ENCODE peak calls at places on chromosomes 1 and 21, in four cellular contexts. A is CD4-positive, CD25-positive, alpha-beta regulatory T cell; N is H9; P is activated T-cell treated with anti-CD3 and anti-CD28 coated beads for 24 hours. B is an unnamed sample.

GRCh38 chr1:181451661-181452060 is 31.7 kb upstream of the CACNA1E start:
- DNase-seq in A (no peak), N (no peak), P (no peak), B (no peak)

GRCh38 chr1:29973406-29973805 is 737.1 kb downstream of the PTPRU start:
- DNase-seq in A (no peak), N (peak), P (no peak), B (no peak)

GRCh38 chr1:17841944-17842343 is 86.8 kb downstream of the ACTL8 start:
- DNase-seq in A (no peak), N (no peak), P (no peak), B (no peak)

GRCh38 chr1:6128276-6129081 is 51.6 kb downstream of the CHD5 start:
- DNase-seq in A (no peak), N (no peak), P (no peak), B (no peak)

GRCh38 chr1:51624851-51625250 is 8.0 kb downstream of the OSBPL9 start:
- DNase-seq in A (no peak), N (no peak), P (no peak), B (no peak)

GRCh38 chr1:40848530-40849189 is 13.5 kb downstream of the CITED4 start:
- DNase-seq in A (no peak), N (peak), P (no peak), B (no peak)

GRCh38 chr21:38790038-38790437 is 15.7 kb upstream of the ETS2 start:
- DNase-seq in A (no peak), N (no peak), P (no peak), B (no peak)

GRCh38 chr1:153573351-153573750 is 7.7 kb upstream of the S100A2 start:
- DNase-seq in A (no peak), N (no peak), P (no peak), B (no peak)

GRCh38 chr1:911875-912739 is 11.6 kb upstream of the SAMD11 start:
- DNase-seq in A (no peak), N (no peak), P (no peak), B (peak)

GRCh38 chr1:111448918-111449702 is at the start of the genes ATP5PB and WDR77:
- DNase-seq in A (peak), N (peak), P (peak), B (peak)

GRCh38 chr1:33346921-33347649 is 26.2 kb upstream of the A3GALT2 start:
- DNase-seq in A (peak), N (no peak), P (no peak), B (no peak)

GRCh38 chr1:61692155-61692783 is 32.7 kb downstream of the TM2D1 start:
- DNase-seq in A (no peak), N (no peak), P (no peak), B (no peak)

GRCh38 chr1:84892657-84893618 is at the start of gene LPAR3:
- DNase-seq in A (peak), N (peak), P (no peak), B (peak)

GRCh38 chr1:25765910-25766645 is 33.9 kb upstream of the SELENON start:
- DNase-seq in A (no peak), N (no peak), P (no peak), B (no peak)

GRCh38 chr1:90707363-90707710 is 9.8 kb downstream of the BARHL2 start:
- DNase-seq in A (no peak), N (peak), P (no peak), B (no peak)

GRCh38 chr1:147625274-147625986 is 44.9 kb downstream of the ACP6 start:
- DNase-seq in A (no peak), N (no peak), P (no peak), B (no peak)

GRCh38 chr1:228334226-228334935 is 72.3 kb downstream of the TRIM11 start:
- DNase-seq in A (no peak), N (peak), P (no peak), B (peak)

GRCh38 chr1:224042557-224043118 is 71.3 kb upstream of the FBXO28 start:
- DNase-seq in A (no peak), N (no peak), P (no peak), B (no peak)

GRCh38 chr1:21939650-21940374 is 2.7 kb upstream of the HSPG2 start:
- DNase-seq in A (no peak), N (no peak), P (no peak), B (peak)

GRCh38 chr1:226814751-226815496 is 55.5 kb upstream of the PSEN2 start:
- DNase-seq in A (peak), N (no peak), P (no peak), B (no peak)

GRCh38 chr1:217089239-217090014 is 366.2 kb upstream of the ESRRG start:
- DNase-seq in A (no peak), N (no peak), P (no peak), B (no peak)

GRCh38 chr1:42035205-42035829 is 116.6 kb upstream of the HIVEP3 start:
- DNase-seq in A (no peak), N (peak), P (no peak), B (no peak)

GRCh38 chr1:220113136-220113695 is 19.3 kb downstream of the IARS2 start:
- DNase-seq in A (peak), N (no peak), P (no peak), B (no peak)

GRCh38 chr1:29708818-29709710 is 472.7 kb downstream of the PTPRU start:
- DNase-seq in A (no peak), N (no peak), P (no peak), B (peak)